ENCODE peak calls at places on chromosomes 7 and 10, in nine cellular contexts. One of them, this sample, is unnamed.

GRCh38 chr7:45203947-45204445 is 46.4 kb downstream of the RAMP3 start:
- DNase-seq in HFF-Myc: no peak
- DNase-seq in H9: no peak
- DNase-seq in brain microvascular endothelial cell: no peak
- DNase-seq in tibial artery: no peak
- DNase-seq in ovary: no peak
- DNase-seq in cardiac muscle cell: peak
- DNase-seq in bronchial epithelial cell: peak
- DNase-seq in progenitor cell of endocrine pancreas: no peak
- DNase-seq in this sample: peak

GRCh38 chr7:134289423-134289822 is 27.3 kb downstream of the SLC35B4 start:
- DNase-seq in brain microvascular endothelial cell: no peak
- DNase-seq in HFF-Myc: no peak
- DNase-seq in progenitor cell of endocrine pancreas: no peak
- DNase-seq in ovary: no peak
- DNase-seq in bronchial epithelial cell: no peak
- DNase-seq in H9: no peak
- DNase-seq in cardiac muscle cell: no peak
- DNase-seq in tibial artery: no peak
- DNase-seq in this sample: peak

GRCh38 chr10:129755075-129756020 is 208.7 kb downstream of the EBF3 start:
- DNase-seq in ovary: no peak
- DNase-seq in cardiac muscle cell: no peak
- DNase-seq in H9: peak
- DNase-seq in bronchial epithelial cell: no peak
- DNase-seq in brain microvascular endothelial cell: no peak
- DNase-seq in tibial artery: peak
- DNase-seq in HFF-Myc: no peak
- DNase-seq in progenitor cell of endocrine pancreas: no peak
- DNase-seq in this sample: no peak

GRCh38 chr7:117001283-117001682 is 48.0 kb downstream of the ST7 start:
- DNase-seq in tibial artery: no peak
- DNase-seq in H9: no peak
- DNase-seq in ovary: no peak
- DNase-seq in cardiac muscle cell: no peak
- DNase-seq in HFF-Myc: no peak
- DNase-seq in brain microvascular endothelial cell: no peak
- DNase-seq in bronchial epithelial cell: no peak
- DNase-seq in progenitor cell of endocrine pancreas: no peak
- DNase-seq in this sample: no peak

GRCh38 chr7:150665075-150665794 is 20.3 kb upstream of the GIMAP2 start:
- DNase-seq in bronchial epithelial cell: no peak
- DNase-seq in brain microvascular endothelial cell: no peak
- DNase-seq in cardiac muscle cell: no peak
- DNase-seq in progenitor cell of endocrine pancreas: no peak
- DNase-seq in H9: no peak
- DNase-seq in HFF-Myc: no peak
- DNase-seq in tibial artery: no peak
- DNase-seq in ovary: no peak
- DNase-seq in this sample: no peak

GRCh38 chr10:113168560-113168959 is 218.5 kb downstream of the TCF7L2 start:
- DNase-seq in cardiac muscle cell: no peak
- DNase-seq in progenitor cell of endocrine pancreas: no peak
- DNase-seq in HFF-Myc: no peak
- DNase-seq in brain microvascular endothelial cell: no peak
- DNase-seq in ovary: no peak
- DNase-seq in tibial artery: no peak
- DNase-seq in bronchial epithelial cell: no peak
- DNase-seq in H9: no peak
- DNase-seq in this sample: no peak

GRCh38 chr7:150369740-150370501 is 1.3 kb downstream of the REPIN1 start:
- DNase-seq in brain microvascular endothelial cell: no peak
- DNase-seq in progenitor cell of endocrine pancreas: no peak
- DNase-seq in HFF-Myc: no peak
- DNase-seq in ovary: no peak
- DNase-seq in tibial artery: no peak
- DNase-seq in H9: no peak
- DNase-seq in bronchial epithelial cell: no peak
- DNase-seq in cardiac muscle cell: no peak
- DNase-seq in this sample: no peak

GRCh38 chr10:114821915-114822770 is 563 bp downstream of the FHIP2A start:
- DNase-seq in HFF-Myc: no peak
- DNase-seq in bronchial epithelial cell: peak
- DNase-seq in progenitor cell of endocrine pancreas: peak
- DNase-seq in H9: peak
- DNase-seq in tibial artery: peak
- DNase-seq in cardiac muscle cell: peak
- DNase-seq in brain microvascular endothelial cell: peak
- DNase-seq in ovary: peak
- DNase-seq in this sample: peak

GRCh38 chr10:101003639-101004206 is 4.1 kb downstream of the LZTS2 start:
- DNase-seq in bronchial epithelial cell: no peak
- DNase-seq in HFF-Myc: no peak
- DNase-seq in progenitor cell of endocrine pancreas: no peak
- DNase-seq in tibial artery: no peak
- DNase-seq in ovary: no peak
- DNase-seq in brain microvascular endothelial cell: no peak
- DNase-seq in cardiac muscle cell: no peak
- DNase-seq in H9: no peak
- DNase-seq in this sample: no peak

GRCh38 chr10:52447931-52448353 is 133.9 kb downstream of the DKK1 start:
- DNase-seq in H9: no peak
- DNase-seq in ovary: no peak
- DNase-seq in HFF-Myc: no peak
- DNase-seq in cardiac muscle cell: no peak
- DNase-seq in tibial artery: no peak
- DNase-seq in brain microvascular endothelial cell: no peak
- DNase-seq in bronchial epithelial cell: peak
- DNase-seq in progenitor cell of endocrine pancreas: no peak
- DNase-seq in this sample: peak

GRCh38 chr7:76193478-76193877 is 8.2 kb upstream of the SRRM3 start:
- DNase-seq in cardiac muscle cell: no peak
- DNase-seq in tibial artery: no peak
- DNase-seq in ovary: no peak
- DNase-seq in bronchial epithelial cell: no peak
- DNase-seq in progenitor cell of endocrine pancreas: no peak
- DNase-seq in H9: no peak
- DNase-seq in brain microvascular endothelial cell: no peak
- DNase-seq in HFF-Myc: no peak
- DNase-seq in this sample: no peak

GRCh38 chr10:12606461-12606860 is 257.1 kb downstream of the CAMK1D start:
- DNase-seq in progenitor cell of endocrine pancreas: no peak
- DNase-seq in HFF-Myc: no peak
- DNase-seq in brain microvascular endothelial cell: no peak
- DNase-seq in cardiac muscle cell: no peak
- DNase-seq in ovary: no peak
- DNase-seq in bronchial epithelial cell: no peak
- DNase-seq in H9: no peak
- DNase-seq in tibial artery: no peak
- DNase-seq in this sample: no peak

GRCh38 chr7:151379193-151379520 is 30.7 kb downstream of the WDR86 start:
- DNase-seq in tibial artery: no peak
- DNase-seq in progenitor cell of endocrine pancreas: no peak
- DNase-seq in H9: no peak
- DNase-seq in cardiac muscle cell: no peak
- DNase-seq in brain microvascular endothelial cell: no peak
- DNase-seq in bronchial epithelial cell: no peak
- DNase-seq in ovary: no peak
- DNase-seq in HFF-Myc: no peak
- DNase-seq in this sample: no peak

GRCh38 chr10:119724630-119725549 is 960 bp upstream of the INPP5F start:
- DNase-seq in tibial artery: no peak
- DNase-seq in brain microvascular endothelial cell: no peak
- DNase-seq in ovary: peak
- DNase-seq in bronchial epithelial cell: peak
- DNase-seq in cardiac muscle cell: peak
- DNase-seq in H9: no peak
- DNase-seq in HFF-Myc: no peak
- DNase-seq in progenitor cell of endocrine pancreas: no peak
- DNase-seq in this sample: peak

GRCh38 chr10:11448545-11449244 is 162.8 kb downstream of the USP6NL start:
- DNase-seq in HFF-Myc: no peak
- DNase-seq in progenitor cell of endocrine pancreas: no peak
- DNase-seq in tibial artery: no peak
- DNase-seq in bronchial epithelial cell: no peak
- DNase-seq in brain microvascular endothelial cell: no peak
- DNase-seq in cardiac muscle cell: no peak
- DNase-seq in ovary: no peak
- DNase-seq in H9: no peak
- DNase-seq in this sample: no peak
- TF ChIP-seq CTCF in HFF-Myc: no peak
- TF ChIP-seq CTCF in progenitor cell of endocrine pancreas: no peak
- TF ChIP-seq CTCF in tibial artery: no peak
- TF ChIP-seq CTCF in bronchial epithelial cell: no peak
- TF ChIP-seq CTCF in brain microvascular endothelial cell: no peak
- TF ChIP-seq CTCF in cardiac muscle cell: no peak
- TF ChIP-seq CTCF in ovary: no peak
- TF ChIP-seq CTCF in H9: no peak
- TF ChIP-seq CTCF in this sample: no peak

DNA sequence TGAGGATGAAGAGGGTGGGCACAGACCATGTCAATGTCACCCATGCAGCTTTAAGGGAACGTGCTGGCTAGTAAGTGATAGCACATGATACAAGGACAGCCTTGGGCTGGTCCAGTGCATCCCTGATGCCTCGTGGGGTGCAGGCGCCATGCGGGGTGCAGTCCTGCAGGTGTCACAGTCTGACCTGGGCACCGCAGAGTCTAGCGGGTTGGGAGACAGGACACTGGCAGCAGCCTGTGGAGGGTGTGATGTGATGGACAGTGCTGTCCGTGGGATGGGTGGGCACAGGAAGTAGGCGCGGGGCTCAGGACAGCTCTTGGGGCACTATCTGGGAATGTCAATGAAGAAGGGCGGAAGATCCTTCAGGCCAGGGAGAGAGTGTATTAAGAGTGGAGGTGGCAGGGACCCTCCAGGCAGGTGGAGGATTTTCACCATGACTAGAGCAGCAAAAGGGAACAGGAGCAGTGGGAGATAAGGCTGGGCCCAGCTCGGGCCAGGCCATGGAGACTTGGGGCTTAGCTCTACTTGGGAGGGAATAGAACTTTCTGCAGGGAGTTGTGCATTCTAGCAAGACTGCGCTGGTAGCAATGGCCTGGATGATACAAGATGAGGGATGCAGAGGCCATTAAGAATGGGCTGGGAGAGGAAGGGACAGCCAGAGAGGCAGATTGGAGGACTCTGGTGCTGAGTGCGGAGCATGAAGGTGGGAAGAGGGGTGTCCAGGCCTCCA is 122.5 kb downstream of the PTPN20 start:
- DNase-seq in ovary: no peak
- DNase-seq in cardiac muscle cell: no peak
- DNase-seq in tibial artery: no peak
- DNase-seq in HFF-Myc: no peak
- DNase-seq in bronchial epithelial cell: no peak
- DNase-seq in brain microvascular endothelial cell: no peak
- DNase-seq in progenitor cell of endocrine pancreas: no peak
- DNase-seq in H9: no peak
- DNase-seq in this sample: no peak
- TF ChIP-seq CTCF in ovary: no peak
- TF ChIP-seq CTCF in cardiac muscle cell: no peak
- TF ChIP-seq CTCF in tibial artery: no peak
- TF ChIP-seq CTCF in HFF-Myc: no peak
- TF ChIP-seq CTCF in bronchial epithelial cell: no peak
- TF ChIP-seq CTCF in brain microvascular endothelial cell: no peak
- TF ChIP-seq CTCF in progenitor cell of endocrine pancreas: no peak
- TF ChIP-seq CTCF in H9: no peak
- TF ChIP-seq CTCF in this sample: no peak

GRCh38 chr10:50794490-50794889 is 54.8 kb downstream of the ASAH2B start:
- DNase-seq in cardiac muscle cell: no peak
- DNase-seq in ovary: no peak
- DNase-seq in HFF-Myc: no peak
- DNase-seq in brain microvascular endothelial cell: no peak
- DNase-seq in tibial artery: no peak
- DNase-seq in bronchial epithelial cell: peak
- DNase-seq in H9: no peak
- DNase-seq in progenitor cell of endocrine pancreas: no peak
- DNase-seq in this sample: peak

DNA sequence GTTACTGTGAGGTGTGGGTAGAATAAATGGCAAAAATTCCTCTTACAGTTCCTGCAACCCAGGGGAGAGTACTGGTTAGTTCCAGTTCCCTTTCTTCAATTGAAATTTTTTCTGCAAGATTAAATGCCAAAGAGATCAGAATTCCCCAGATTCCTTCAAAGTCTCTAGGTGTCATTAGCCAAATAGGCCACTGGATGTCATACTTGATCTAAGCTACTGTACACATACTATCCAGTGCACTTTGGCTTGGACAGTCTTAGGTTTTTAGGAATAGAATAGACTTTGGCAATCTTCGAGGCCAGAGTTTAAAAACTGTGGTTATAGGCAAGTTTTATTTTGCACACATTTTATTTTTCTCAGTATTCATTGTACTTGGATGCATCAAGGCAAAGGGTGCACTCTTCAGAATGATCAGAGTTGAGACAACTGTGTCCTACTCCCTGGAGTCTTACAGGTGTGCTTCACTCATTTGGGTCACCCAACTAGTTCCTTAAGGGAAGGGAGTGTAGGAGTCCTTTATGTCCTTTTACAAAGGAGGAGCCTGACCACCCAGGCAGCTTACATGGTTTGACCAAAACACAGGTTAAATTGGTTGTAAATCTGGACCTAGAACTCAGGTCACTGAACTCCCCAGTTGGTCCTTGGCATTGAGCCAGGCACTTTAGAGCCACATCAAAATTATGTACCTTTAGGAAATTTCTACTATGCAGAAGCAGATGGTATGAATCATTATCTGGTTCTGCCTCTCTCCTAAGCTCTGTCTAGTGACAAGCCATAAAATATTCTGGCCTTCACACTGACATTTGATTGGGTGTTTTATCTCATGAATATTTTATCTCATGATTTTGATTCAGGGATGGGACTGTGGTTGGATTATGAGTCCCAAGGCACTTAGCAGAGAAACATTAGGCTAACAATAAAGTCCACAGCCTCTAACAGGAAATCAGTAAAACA is 49.5 kb downstream of the ASAH2B start:
- DNase-seq in progenitor cell of endocrine pancreas: no peak
- DNase-seq in ovary: no peak
- DNase-seq in cardiac muscle cell: peak
- DNase-seq in H9: no peak
- DNase-seq in bronchial epithelial cell: peak
- DNase-seq in HFF-Myc: no peak
- DNase-seq in tibial artery: no peak
- DNase-seq in brain microvascular endothelial cell: peak
- DNase-seq in this sample: peak
- TF ChIP-seq CTCF in progenitor cell of endocrine pancreas: peak
- TF ChIP-seq CTCF in ovary: no peak
- TF ChIP-seq CTCF in cardiac muscle cell: peak
- TF ChIP-seq CTCF in H9: peak
- TF ChIP-seq CTCF in bronchial epithelial cell: peak
- TF ChIP-seq CTCF in HFF-Myc: peak
- TF ChIP-seq CTCF in tibial artery: no peak
- TF ChIP-seq CTCF in brain microvascular endothelial cell: peak
- TF ChIP-seq CTCF in this sample: peak

DNA sequence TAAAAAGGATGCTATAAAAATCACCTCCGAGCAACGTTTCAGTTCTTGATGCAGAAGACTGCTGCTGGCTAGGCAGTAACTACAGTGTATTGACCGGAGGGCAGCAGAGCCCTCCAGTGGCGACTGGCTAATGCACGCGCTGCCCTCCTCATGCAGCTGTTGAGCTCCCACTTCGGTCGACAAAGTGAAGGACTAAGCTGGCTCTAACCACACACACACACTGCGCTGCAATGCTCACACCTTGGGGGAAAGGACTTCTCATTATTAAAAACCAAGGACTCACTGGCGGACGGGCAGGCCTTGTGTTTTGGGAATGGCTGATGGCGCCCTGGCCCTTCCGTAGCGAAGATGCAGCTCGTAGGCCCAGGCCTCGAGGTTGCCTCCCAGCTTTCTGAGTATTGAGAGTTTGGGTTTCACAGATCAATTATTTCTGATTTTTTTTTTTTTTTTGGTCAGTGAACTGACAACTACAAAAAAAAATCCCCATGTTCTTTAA is 120.9 kb upstream of the DIP2C start:
- DNase-seq in ovary: no peak
- DNase-seq in H9: no peak
- DNase-seq in cardiac muscle cell: peak
- DNase-seq in progenitor cell of endocrine pancreas: no peak
- DNase-seq in HFF-Myc: no peak
- DNase-seq in bronchial epithelial cell: no peak
- DNase-seq in tibial artery: no peak
- DNase-seq in brain microvascular endothelial cell: no peak
- DNase-seq in this sample: peak
- TF ChIP-seq CTCF in ovary: no peak
- TF ChIP-seq CTCF in H9: peak
- TF ChIP-seq CTCF in cardiac muscle cell: peak
- TF ChIP-seq CTCF in progenitor cell of endocrine pancreas: peak
- TF ChIP-seq CTCF in HFF-Myc: no peak
- TF ChIP-seq CTCF in bronchial epithelial cell: peak
- TF ChIP-seq CTCF in tibial artery: no peak
- TF ChIP-seq CTCF in brain microvascular endothelial cell: peak
- TF ChIP-seq CTCF in this sample: peak